ENCODE peak calls at places on chromosomes 13 and 19, in five cellular contexts. L is CD8-positive, alpha-beta memory T cell; O is stimulated activated CD8-positive, alpha-beta memory T cell treated with anti-CD3 and anti-CD28 coated beads, Interleukin-4, amount 100 ng/mL, for 1 hour; B is stimulated activated naive B cell treated with anti-CD40 and anti-IgM and Interleukin-4, amounts not matched to agents 10 μg/mL and 1 μg/mL and 100 μg/mL, for 72 hours; Q is NCI-H1092 treated with DMSO at 0.1 percent for 48 hours. J is an unnamed sample.

GRCh38 chr19:1041272-1041834 is 1.4 kb downstream of the ABCA7 start:
- DNase-seq in L (no peak), O (no peak), B (no peak), Q (no peak), J (no peak)

GRCh38 chr13:112617754-112618375 is 29.9 kb upstream of the TUBGCP3 start:
- DNase-seq in L (no peak), O (no peak), B (no peak), Q (no peak), J (no peak)

GRCh38 chr13:113857531-113858195 is 6.2 kb downstream of the GAS6 start:
- DNase-seq in L (no peak), O (no peak), B (no peak), Q (no peak), J (no peak)

GRCh38 chr13:88717946-88718345 is 1046.8 kb downstream of the SLITRK5 start:
- DNase-seq in L (no peak), O (no peak), B (no peak), Q (no peak), J (no peak)

GRCh38 chr19:55495646-55496349 is 7.6 kb downstream of the SSC5D start:
- DNase-seq in L (no peak), O (no peak), B (no peak), Q (no peak), J (no peak)

GRCh38 chr19:47351545-47351944 is 2.4 kb downstream of the DHX34 start:
- DNase-seq in L (no peak), O (no peak), B (no peak), Q (no peak), J (peak)

GRCh38 chr13:27712421-27712820 is 79.9 kb upstream of the GSX1 start:
- DNase-seq in L (no peak), O (no peak), B (no peak), Q (no peak), J (peak)

GRCh38 chr19:6890938-6891337 is 3.6 kb downstream of the ADGRE1 start:
- DNase-seq in L (no peak), O (no peak), B (no peak), Q (no peak), J (no peak)

GRCh38 chr13:47454986-47455385 is 546.1 kb downstream of the SUCLA2 start:
- DNase-seq in L (no peak), O (no peak), B (no peak), Q (no peak), J (no peak)

GRCh38 chr19:32191921-32192320 is 153.5 kb upstream of the ZNF507 start:
- DNase-seq in L (no peak), O (no peak), B (no peak), Q (no peak), J (no peak)

GRCh38 chr13:50310734-50311133 is 295.5 kb downstream of the KCNRG start:
- DNase-seq in L (no peak), O (no peak), B (no peak), Q (no peak), J (no peak)

GRCh38 chr13:44523176-44524017 is 52.7 kb downstream of the TSC22D1 start:
- DNase-seq in L (no peak), O (no peak), B (no peak), Q (no peak), J (peak)

GRCh38 chr19:41546386-41546789 is 29.6 kb upstream of the CEACAM21 start:
- DNase-seq in L (peak), O (no peak), B (no peak), Q (no peak), J (no peak)

GRCh38 chr13:33089311-33089710 is 73.1 kb downstream of the KL start:
- DNase-seq in L (no peak), O (no peak), B (no peak), Q (no peak), J (no peak)

GRCh38 chr13:50115695-50116094 is 100.5 kb downstream of the KCNRG start:
- DNase-seq in L (no peak), O (no peak), B (no peak), Q (no peak), J (no peak)

GRCh38 chr13:77136902-77137420 is 110.0 kb upstream of the FBXL3 start:
- DNase-seq in L (no peak), O (no peak), B (no peak), Q (no peak), J (no peak)

GRCh38 chr19:10517361-10517759 is at the start of gene S1PR5:
- DNase-seq in L (peak), O (no peak), B (no peak), Q (no peak), J (no peak)

GRCh38 chr13:27619711-27620376 is 485 bp downstream of the LNX2 start:
- DNase-seq in L (peak), O (peak), B (no peak), Q (peak), J (peak)

GRCh38 chr19:53182202-53182601 is 11.0 kb downstream of the ZNF665 start:
- DNase-seq in L (no peak), O (no peak), B (no peak), Q (no peak), J (no peak)

GRCh38 chr13:84400711-84401110 is 518.4 kb upstream of the SLITRK1 start:
- DNase-seq in L (no peak), O (no peak), B (no peak), Q (no peak), J (no peak)

GRCh38 chr19:50003810-50004419 is 21.3 kb downstream of the VRK3 start:
- DNase-seq in L (no peak), O (no peak), B (peak), Q (no peak), J (peak)

GRCh38 chr19:7636691-7637373 is at the start of gene STXBP2:
- DNase-seq in L (peak), O (peak), B (peak), Q (no peak), J (peak)

GRCh38 chr19:45664575-45664974 is 3.4 kb upstream of the GIPR start:
- DNase-seq in L (no peak), O (no peak), B (no peak), Q (no peak), J (no peak)

GRCh38 chr19:19517235-19517619 is 1.2 kb downstream of the NDUFA13 start:
- DNase-seq in L (no peak), O (no peak), B (no peak), Q (no peak), J (no peak)

GRCh38 chr19:58578430-58578925 is 5.3 kb upstream of the MZF1 start:
- DNase-seq in L (no peak), O (no peak), B (no peak), Q (no peak), J (no peak)

GRCh38 chr19:54029930-54030490 is 33.7 kb downstream of the VSTM1 start:
- DNase-seq in L (peak), O (peak), B (no peak), Q (peak), J (peak)

GRCh38 chr19:13995017-13995728 is 10.9 kb downstream of the RFX1 start:
- DNase-seq in L (no peak), O (no peak), B (no peak), Q (no peak), J (peak)

GRCh38 chr13:84037937-84038464 is 155.7 kb upstream of the SLITRK1 start:
- DNase-seq in L (no peak), O (no peak), B (no peak), Q (no peak), J (no peak)

GRCh38 chr13:42796747-42797356 is 15.5 kb downstream of the FAM216B start:
- DNase-seq in L (no peak), O (no peak), B (no peak), Q (no peak), J (no peak)

GRCh38 chr19:29858000-29858596 is 46.3 kb downstream of the CCNE1 start:
- DNase-seq in L (peak), O (no peak), B (no peak), Q (no peak), J (peak)

GRCh38 chr13:101942038-101942437 is 459.8 kb downstream of the FGF14 start:
- DNase-seq in L (no peak), O (no peak), B (no peak), Q (peak), J (peak)

GRCh38 chr13:43003010-43003409 is 11.0 kb upstream of the EPSTI1 start:
- DNase-seq in L (no peak), O (no peak), B (no peak), Q (no peak), J (no peak)

GRCh38 chr19:18329035-18329376 is 6.1 kb upstream of the LSM4 start:
- DNase-seq in L (no peak), O (no peak), B (no peak), Q (no peak), J (no peak)